ENCODE peak calls at places on chromosomes 13 and 19, in seven cellular contexts. J is osteocyte, Y is vagina, R is choroid plexus epithelial cell, Q is neural crest cell, X is fibroblast of mammary gland, K is B cell. D is an unnamed sample.

GRCh38 chr13:61728468-61728867 is 312.8 kb upstream of the PCDH20 start:
- DNase-seq in J (no peak), Y (no peak), R (peak; percentile 30), Q (no peak), X (peak; percentile 33), K (no peak), D (no peak)

GRCh38 chr13:88031980-88032562 is 360.9 kb downstream of the SLITRK5 start:
- DNase-seq in J (no peak), Y (no peak), R (peak; percentile 34), Q (no peak), X (peak; percentile 50), K (no peak), D (no peak)

GRCh38 chr13:55673910-55674309 is 1466.8 kb upstream of the PRR20A start:
- DNase-seq in J (no peak), Y (no peak), R (no peak), Q (no peak), X (no peak), K (no peak), D (no peak)

GRCh38 chr13:29925457-29925856 is 75.0 kb upstream of the UBL3 start:
- DNase-seq in J (no peak), Y (no peak), R (peak; percentile 86), Q (no peak), X (peak; percentile 86), K (no peak), D (no peak)

GRCh38 chr13:74074723-74075122 is 59.5 kb downstream of the KLF12 start:
- DNase-seq in J (no peak), Y (no peak), R (peak; percentile 77), Q (no peak), X (peak; percentile 30), K (no peak), D (no peak)

GRCh38 chr19:11798391-11799296 is at the start of gene ZNF491:
- DNase-seq in J (peak; percentile 96), Y (no peak), R (peak; percentile 93), Q (peak; percentile 88), X (peak; percentile 83), K (peak; percentile 87), D (peak; percentile 87)

GRCh38 chr13:33751151-33751550 is 66.8 kb upstream of the RFC3 start:
- DNase-seq in J (no peak), Y (no peak), R (peak; percentile 87), Q (no peak), X (peak; percentile 47), K (no peak), D (no peak)

GRCh38 chr13:29537736-29538624 is 57.5 kb downstream of the SLC7A1 start:
- DNase-seq in J (no peak), Y (no peak), R (no peak), Q (no peak), X (no peak), K (no peak), D (no peak)

GRCh38 chr13:44904982-44905381 is 84.3 kb downstream of the NUFIP1 start:
- DNase-seq in J (peak; percentile 86), Y (no peak), R (peak; percentile 98), Q (no peak), X (peak; percentile 98), K (no peak), D (no peak)

GRCh38 chr13:69579351-69579750 is 528.3 kb upstream of the ATXN8OS start:
- DNase-seq in J (no peak), Y (no peak), R (no peak), Q (no peak), X (no peak), K (no peak), D (no peak)

GRCh38 chr13:101917833-101918755 is 465.6 kb downstream of the ITGBL1 start:
- DNase-seq in J (no peak), Y (no peak), R (no peak), Q (no peak), X (no peak), K (no peak), D (no peak)

GRCh38 chr13:61500176-61500575 is 84.5 kb upstream of the PCDH20 start:
- DNase-seq in J (no peak), Y (no peak), R (no peak), Q (no peak), X (no peak), K (no peak), D (no peak)

GRCh38 chr19:5545984-5546383 is 21.8 kb downstream of the TINCR start:
- DNase-seq in J (no peak), Y (no peak), R (no peak), Q (no peak), X (no peak), K (no peak), D (no peak)

GRCh38 chr13:93473441-93474270 is 247.0 kb downstream of the GPC6 start:
- DNase-seq in J (no peak), Y (no peak), R (peak; percentile 43), Q (no peak), X (no peak), K (no peak), D (no peak)

GRCh38 chr19:49294401-49294800 is 30.6 kb downstream of the SLC6A16 start:
- DNase-seq in J (peak; percentile 21), Y (no peak), R (no peak), Q (no peak), X (no peak), K (no peak), D (no peak)

GRCh38 chr19:49287141-49287540 is 37.9 kb downstream of the SLC6A16 start:
- DNase-seq in J (no peak), Y (no peak), R (no peak), Q (no peak), X (no peak), K (no peak), D (no peak)

GRCh38 chr19:49295208-49295880 is 29.6 kb downstream of the SLC6A16 start:
- DNase-seq in J (no peak), Y (no peak), R (no peak), Q (no peak), X (no peak), K (no peak), D (no peak)

DNA sequence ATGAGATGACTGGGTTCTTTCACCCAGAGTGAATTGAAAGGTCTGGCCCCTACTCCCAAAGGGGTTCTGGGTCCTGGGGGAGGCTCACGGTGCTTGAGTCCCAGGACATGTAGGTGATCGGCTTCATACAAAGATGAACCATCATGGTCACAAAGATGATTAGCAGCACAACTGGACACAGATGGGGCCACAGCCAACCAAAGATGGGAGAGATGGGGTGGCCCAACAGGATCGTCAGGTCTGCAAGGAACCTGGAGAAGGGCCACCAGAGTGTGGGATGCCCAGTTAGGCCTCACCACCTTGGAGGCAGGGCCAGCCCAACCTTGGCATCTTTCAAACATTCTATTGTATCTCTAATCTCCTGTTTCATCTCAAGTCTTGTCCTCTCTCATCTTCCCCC is 34.5 kb downstream of the SLC6A16 start:
- DNase-seq in J (peak; percentile 62), Y (no peak), R (no peak), Q (no peak), X (no peak), K (no peak), D (no peak)
- TF ChIP-seq CTCF in J (no peak), Y (no peak), R (no peak), Q (no peak), X (no peak), K (no peak), D (no peak)

GRCh38 chr19:45508931-45509691 is 1.8 kb downstream of the VASP start:
- DNase-seq in J (no peak), Y (no peak), R (peak; percentile 70), Q (peak; percentile 41), X (peak; percentile 48), K (peak; percentile 69), D (no peak)

GRCh38 chr19:45512881-45513483 is 5.7 kb downstream of the VASP start:
- DNase-seq in J (no peak), Y (no peak), R (no peak), Q (no peak), X (no peak), K (no peak), D (no peak)

GRCh38 chr19:45509692-45510015 is 2.4 kb downstream of the VASP start:
- DNase-seq in J (no peak), Y (no peak), R (no peak), Q (no peak), X (no peak), K (no peak), D (no peak)

GRCh38 chr19:45508681-45508930 is 1.3 kb downstream of the VASP start:
- DNase-seq in J (no peak), Y (no peak), R (no peak), Q (no peak), X (no peak), K (no peak), D (no peak)

GRCh38 chr19:45511074-45511473 is 3.8 kb downstream of the VASP start:
- DNase-seq in J (no peak), Y (no peak), R (no peak), Q (no peak), X (no peak), K (no peak), D (no peak)
- TF ChIP-seq CTCF in J (no peak), Y (no peak), R (no peak), Q (no peak), X (no peak), K (no peak), D (no peak)

GRCh38 chr13:60226507-60226906 is 62.8 kb upstream of the DIAPH3 start:
- DNase-seq in J (no peak), Y (no peak), R (peak; percentile 68), Q (no peak), X (peak; percentile 35), K (no peak), D (no peak)
- TF ChIP-seq CTCF in J (peak; percentile 59), Y (no peak), R (peak; percentile 71), Q (peak; percentile 46), X (peak; percentile 37), K (no peak), D (no peak)

GRCh38 chr19:19405919-19406877 is 723 bp downstream of the GATAD2A start:
- DNase-seq in J (no peak), Y (no peak), R (peak; percentile 52), Q (peak; percentile 51), X (peak; percentile 73), K (peak; percentile 47), D (peak; percentile 55)

GRCh38 chr19:19409235-19410030 is 4.0 kb downstream of the GATAD2A start:
- DNase-seq in J (no peak), Y (no peak), R (no peak), Q (no peak), X (no peak), K (no peak), D (no peak)

GRCh38 chr19:19404879-19405860 is at the start of gene GATAD2A:
- DNase-seq in J (peak; percentile 97), Y (no peak), R (peak; percentile 93), Q (peak; percentile 91), X (peak; percentile 94), K (peak; percentile 93), D (peak; percentile 97)

GRCh38 chr19:19407640-19407933 is 2.1 kb downstream of the GATAD2A start:
- DNase-seq in J (no peak), Y (no peak), R (no peak), Q (no peak), X (no peak), K (no peak), D (no peak)

DNA sequence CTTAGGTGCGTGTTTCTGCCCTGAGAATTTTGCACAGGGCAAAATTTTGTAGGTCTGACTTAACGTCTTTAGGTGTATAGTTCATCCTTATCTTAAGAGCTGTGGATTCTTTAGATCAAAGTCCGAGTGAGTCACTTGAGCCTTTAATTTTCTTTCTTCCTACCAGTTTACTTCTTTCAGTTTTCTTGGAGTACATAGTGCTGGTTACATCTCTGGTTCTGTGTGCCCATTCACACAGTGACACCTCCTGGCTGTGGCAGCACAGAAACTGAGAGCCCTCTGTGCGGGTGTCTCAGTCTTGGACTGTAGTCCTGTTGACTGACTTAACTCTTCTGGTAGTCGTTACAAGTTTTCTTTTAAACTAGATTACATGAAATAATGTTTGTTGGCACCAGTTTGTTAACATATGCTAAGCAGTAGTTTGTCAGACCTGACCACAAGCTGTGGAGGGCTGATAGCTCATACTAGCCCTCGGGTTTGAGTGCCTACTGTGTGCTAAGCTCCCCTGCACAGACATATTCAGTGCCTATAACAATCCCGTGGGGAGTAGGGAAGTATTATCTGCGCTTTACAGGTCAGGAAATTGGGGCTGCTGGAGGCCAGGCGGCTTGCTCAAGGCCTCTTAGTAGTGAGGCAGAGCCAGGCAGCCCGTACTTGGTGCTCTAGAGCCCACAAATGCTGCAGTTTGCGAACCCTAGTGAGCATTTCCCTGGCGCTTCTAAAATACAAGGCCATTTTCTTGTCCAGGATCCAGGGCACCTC is 1.6 kb downstream of the GATAD2A start:
- DNase-seq in J (no peak), Y (no peak), R (peak; percentile 52), Q (no peak), X (peak; percentile 57), K (peak; percentile 57), D (peak; percentile 54)
- TF ChIP-seq CTCF in J (peak; percentile 58), Y (no peak), R (peak; percentile 45), Q (no peak), X (peak; percentile 30), K (peak; percentile 40), D (peak; percentile 30)

D was measured in natural killer cell.